ENCODE peak calls at places on chromosomes 7 and 10, in eight cellular contexts. One of them, this sample, is unnamed.

GRCh38 chr10:70477661-70478162 is 855 bp upstream of the PALD1 start:
- DNase-seq in hepatocyte: peak
- DNase-seq in CD8-positive, alpha-beta memory T cell: peak
- DNase-seq in stimulated activated naive CD4-positive, alpha-beta T cell: peak
- DNase-seq in astrocyte of the spinal cord: no peak
- DNase-seq in thoracic aorta: no peak
- DNase-seq in pancreas: peak
- DNase-seq in NCI-H510A treated with DMSO at 0.1 percent for 48 hours: no peak
- DNase-seq in this sample: peak

GRCh38 chr10:91220954-91221696 is 662 bp downstream of the PCGF5 start:
- DNase-seq in hepatocyte: no peak
- DNase-seq in CD8-positive, alpha-beta memory T cell: no peak
- DNase-seq in stimulated activated naive CD4-positive, alpha-beta T cell: no peak
- DNase-seq in astrocyte of the spinal cord: peak
- DNase-seq in thoracic aorta: no peak
- DNase-seq in pancreas: peak
- DNase-seq in NCI-H510A treated with DMSO at 0.1 percent for 48 hours: peak
- DNase-seq in this sample: no peak

GRCh38 chr7:129989466-129989865 is 36.7 kb upstream of the UBE2H start:
- DNase-seq in hepatocyte: no peak
- DNase-seq in CD8-positive, alpha-beta memory T cell: peak
- DNase-seq in stimulated activated naive CD4-positive, alpha-beta T cell: no peak
- DNase-seq in astrocyte of the spinal cord: no peak
- DNase-seq in thoracic aorta: no peak
- DNase-seq in pancreas: no peak
- DNase-seq in NCI-H510A treated with DMSO at 0.1 percent for 48 hours: no peak
- DNase-seq in this sample: no peak

GRCh38 chr10:1634239-1634638 is 103.1 kb downstream of the ADARB2 start:
- DNase-seq in hepatocyte: no peak
- DNase-seq in CD8-positive, alpha-beta memory T cell: no peak
- DNase-seq in stimulated activated naive CD4-positive, alpha-beta T cell: no peak
- DNase-seq in astrocyte of the spinal cord: no peak
- DNase-seq in thoracic aorta: no peak
- DNase-seq in pancreas: no peak
- DNase-seq in NCI-H510A treated with DMSO at 0.1 percent for 48 hours: no peak
- DNase-seq in this sample: no peak

GRCh38 chr7:153943428-153944370 is 108.5 kb upstream of the DPP6 start:
- DNase-seq in hepatocyte: no peak
- DNase-seq in CD8-positive, alpha-beta memory T cell: no peak
- DNase-seq in stimulated activated naive CD4-positive, alpha-beta T cell: no peak
- DNase-seq in astrocyte of the spinal cord: no peak
- DNase-seq in thoracic aorta: no peak
- DNase-seq in pancreas: no peak
- DNase-seq in NCI-H510A treated with DMSO at 0.1 percent for 48 hours: no peak
- DNase-seq in this sample: no peak

GRCh38 chr10:58638406-58638805 is 125.7 kb downstream of the BICC1 start:
- DNase-seq in hepatocyte: no peak
- DNase-seq in CD8-positive, alpha-beta memory T cell: no peak
- DNase-seq in stimulated activated naive CD4-positive, alpha-beta T cell: no peak
- DNase-seq in astrocyte of the spinal cord: peak
- DNase-seq in thoracic aorta: no peak
- DNase-seq in pancreas: no peak
- DNase-seq in NCI-H510A treated with DMSO at 0.1 percent for 48 hours: no peak
- DNase-seq in this sample: no peak

GRCh38 chr10:76331742-76332141 is 900.3 kb downstream of the LRMDA start:
- DNase-seq in hepatocyte: no peak
- DNase-seq in CD8-positive, alpha-beta memory T cell: no peak
- DNase-seq in stimulated activated naive CD4-positive, alpha-beta T cell: no peak
- DNase-seq in astrocyte of the spinal cord: no peak
- DNase-seq in thoracic aorta: no peak
- DNase-seq in pancreas: no peak
- DNase-seq in NCI-H510A treated with DMSO at 0.1 percent for 48 hours: no peak
- DNase-seq in this sample: no peak

GRCh38 chr7:867406-868188 is 8.8 kb upstream of the GET4 start:
- DNase-seq in hepatocyte: no peak
- DNase-seq in CD8-positive, alpha-beta memory T cell: no peak
- DNase-seq in stimulated activated naive CD4-positive, alpha-beta T cell: no peak
- DNase-seq in astrocyte of the spinal cord: peak
- DNase-seq in thoracic aorta: peak
- DNase-seq in pancreas: no peak
- DNase-seq in NCI-H510A treated with DMSO at 0.1 percent for 48 hours: no peak
- DNase-seq in this sample: peak

GRCh38 chr7:140060788-140061606 is 1.8 kb downstream of the PARP12 start:
- DNase-seq in hepatocyte: no peak
- DNase-seq in CD8-positive, alpha-beta memory T cell: no peak
- DNase-seq in stimulated activated naive CD4-positive, alpha-beta T cell: no peak
- DNase-seq in astrocyte of the spinal cord: peak
- DNase-seq in thoracic aorta: no peak
- DNase-seq in pancreas: peak
- DNase-seq in NCI-H510A treated with DMSO at 0.1 percent for 48 hours: peak
- DNase-seq in this sample: no peak

GRCh38 chr7:92161271-92161670 is 17.7 kb downstream of the LRRD1 start:
- DNase-seq in hepatocyte: no peak
- DNase-seq in CD8-positive, alpha-beta memory T cell: no peak
- DNase-seq in stimulated activated naive CD4-positive, alpha-beta T cell: no peak
- DNase-seq in astrocyte of the spinal cord: no peak
- DNase-seq in thoracic aorta: no peak
- DNase-seq in pancreas: no peak
- DNase-seq in NCI-H510A treated with DMSO at 0.1 percent for 48 hours: no peak
- DNase-seq in this sample: no peak

GRCh38 chr10:34816067-34817002 is 1.2 kb upstream of the PARD3 start:
- DNase-seq in hepatocyte: peak
- DNase-seq in CD8-positive, alpha-beta memory T cell: no peak
- DNase-seq in stimulated activated naive CD4-positive, alpha-beta T cell: no peak
- DNase-seq in astrocyte of the spinal cord: peak
- DNase-seq in thoracic aorta: no peak
- DNase-seq in pancreas: no peak
- DNase-seq in NCI-H510A treated with DMSO at 0.1 percent for 48 hours: no peak
- DNase-seq in this sample: peak

GRCh38 chr7:124152859-124153692 is 120.2 kb upstream of the TMEM229A start:
- DNase-seq in hepatocyte: peak
- DNase-seq in CD8-positive, alpha-beta memory T cell: no peak
- DNase-seq in stimulated activated naive CD4-positive, alpha-beta T cell: no peak
- DNase-seq in astrocyte of the spinal cord: peak
- DNase-seq in thoracic aorta: no peak
- DNase-seq in pancreas: no peak
- DNase-seq in NCI-H510A treated with DMSO at 0.1 percent for 48 hours: peak
- DNase-seq in this sample: no peak